ENCODE peak calls at places on chromosomes 16 and 17, in seven cellular contexts. X is adrenal gland, Y is A549, A is IMR-90, O is tibial nerve, P is Peyer's patch, Q is ovary. Z is an unnamed sample.

GRCh38 chr17:72726936-72727335 is 365.6 kb downstream of the SLC39A11 start:
- DNase-seq in A (peak; percentile 77), Q (no peak), X (no peak), Y (no peak), P (peak; percentile 59), O (no peak), Z (no peak)

GRCh38 chr17:36901506-36901905 is 35.8 kb upstream of the LHX1 start:
- DNase-seq in X (no peak), O (no peak), Y (peak; percentile 70), P (no peak), Q (no peak), A (peak; percentile 33), Z (no peak)

GRCh38 chr17:39674702-39675389 is 6.6 kb downstream of the PNMT start:
- DNase-seq in P (no peak), Q (no peak), O (no peak), X (no peak), Y (peak; percentile 23), A (no peak), Z (no peak)

GRCh38 chr17:35028531-35029262 is 34.8 kb downstream of the RFFL start:
- DNase-seq in P (no peak), X (no peak), O (no peak), Y (no peak), Q (no peak), A (peak; percentile 24), Z (no peak)

GRCh38 chr17:21199311-21199710 is 14.7 kb downstream of the TMEM11 start:
- DNase-seq in Y (no peak), A (no peak), X (no peak), Q (no peak), O (no peak), P (no peak), Z (no peak)

GRCh38 chr16:81587626-81588160 is 143.1 kb downstream of the CMIP start:
- DNase-seq in Y (no peak), P (no peak), O (no peak), Q (no peak), A (no peak), X (no peak), Z (no peak)

GRCh38 chr17:61661135-61661534 is 70.1 kb upstream of the NACA2 start:
- DNase-seq in X (no peak), Y (no peak), P (no peak), A (no peak), Q (no peak), O (no peak), Z (no peak)

GRCh38 chr16:56606071-56606687 is 2.2 kb upstream of the MT2A start:
- DNase-seq in A (peak; percentile 79), Y (peak; percentile 78), Q (peak; percentile 61), X (peak; percentile 78), O (peak; percentile 47), P (peak; percentile 62), Z (no peak)

GRCh38 chr17:27327397-27327796 is 33.5 kb downstream of the WSB1 start:
- DNase-seq in A (no peak), X (no peak), Y (no peak), Q (no peak), P (no peak), O (no peak), Z (no peak)

GRCh38 chr16:63457869-63458268 is 1421.6 kb upstream of the CDH8 start:
- DNase-seq in Y (no peak), A (no peak), O (no peak), P (no peak), X (no peak), Q (no peak), Z (no peak)

DNA sequence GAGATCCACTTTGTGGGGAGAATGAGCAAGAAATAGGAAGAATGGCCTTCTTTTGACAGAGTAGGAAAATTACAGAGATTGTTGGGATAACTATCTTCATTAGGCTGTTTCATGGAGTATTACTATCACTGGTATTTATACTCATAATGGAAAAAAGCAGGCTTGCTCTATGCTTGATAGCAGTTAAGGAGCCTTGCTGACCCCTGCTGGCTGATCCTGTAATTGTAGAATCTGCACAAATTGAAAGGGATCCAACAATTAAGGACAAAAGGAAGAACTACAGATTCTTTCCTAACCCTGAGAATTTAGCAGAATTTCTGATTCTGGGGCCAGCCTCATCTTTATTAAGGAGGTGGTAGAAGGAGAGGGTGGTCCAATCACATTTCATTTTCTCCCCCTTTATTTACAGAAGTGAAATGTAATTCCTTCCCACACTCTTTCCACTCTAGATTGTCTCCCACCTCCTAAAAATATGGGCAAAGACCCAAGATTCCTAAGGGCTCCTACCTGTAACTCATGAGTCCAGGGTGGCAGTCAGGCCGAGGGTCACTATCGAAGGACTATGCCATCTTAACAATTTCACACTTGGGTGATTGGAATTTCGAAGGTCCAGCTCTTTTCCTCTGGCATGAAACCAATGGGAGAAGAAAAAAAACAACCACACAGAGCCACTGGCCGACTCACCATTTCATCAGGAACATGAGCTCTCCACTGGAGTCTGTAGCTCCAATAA is 26.3 kb downstream of the NFE2L1 start:
- DNase-seq in P (peak; percentile 94), Q (peak; percentile 72), O (peak; percentile 87), A (peak; percentile 82), X (peak; percentile 81), Y (peak; percentile 80), Z (no peak)
- H3K27ac ChIP-seq in P (no peak overlapping the region), Q (no peak overlapping the region), O (peak overlapping the region; percentile 14), A (no peak overlapping the region), X (no peak overlapping the region), Y (no peak overlapping the region), Z (no peak overlapping the region)

DNA sequence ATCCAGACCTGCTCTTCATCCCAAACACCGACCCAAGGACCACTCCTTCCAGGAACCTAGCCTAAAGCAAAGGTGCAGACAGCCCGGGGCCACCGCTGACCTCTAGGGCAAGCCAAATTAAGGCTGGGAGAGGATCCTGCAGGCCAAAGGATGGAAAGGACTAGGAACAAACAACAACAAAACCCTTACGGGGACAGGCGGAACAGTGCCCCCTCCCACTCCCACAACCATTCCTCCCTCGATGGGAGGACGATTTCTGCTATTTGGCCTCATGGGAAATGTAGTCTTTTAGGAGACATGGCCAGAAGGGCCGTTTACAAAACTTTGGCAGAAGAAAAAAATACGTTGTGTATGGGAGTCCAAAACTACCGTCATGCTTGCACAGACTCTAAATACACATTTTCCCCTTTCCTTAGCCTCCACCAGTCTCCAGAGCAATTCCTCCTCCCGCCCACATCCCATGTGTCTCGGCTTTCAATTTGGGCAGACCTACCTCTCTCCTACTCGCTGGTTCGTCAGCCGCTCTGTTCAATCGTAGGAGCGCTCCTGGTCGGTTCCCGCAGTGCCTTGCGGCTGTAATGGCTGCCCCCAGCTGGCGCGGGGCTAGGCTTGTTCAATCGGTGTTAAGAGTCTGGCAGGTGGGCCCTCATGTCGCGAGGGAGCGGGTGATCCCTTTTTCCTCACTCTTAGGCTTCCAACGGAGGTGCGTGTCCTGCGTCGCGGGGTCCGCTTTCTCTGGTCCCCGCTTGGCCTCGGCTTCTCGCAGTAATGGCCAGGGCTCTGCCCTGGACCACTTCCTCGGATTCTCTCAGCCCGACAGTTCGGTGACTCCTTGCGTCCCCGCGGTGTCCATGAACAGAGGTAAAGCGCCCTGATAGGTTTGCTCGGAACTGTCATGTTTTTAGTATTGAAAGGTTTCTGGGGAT is at the start of gene ERAL1:
- DNase-seq in O (peak; percentile 59), Y (peak; percentile 90), X (peak; percentile 85), Q (peak; percentile 74), P (peak; percentile 93), A (peak; percentile 86), Z (peak; percentile 90)
- TF ChIP-seq CTCF in O (no peak), Y (no peak), X (no peak), Q (no peak), P (no peak), A (no peak), Z (no peak)

GRCh38 chr17:78131172-78132085 is 858 bp downstream of the TMC8 start:
- DNase-seq in A (no peak), X (no peak), Y (no peak), O (no peak), P (peak; percentile 58), Q (no peak), Z (peak; percentile 89)
- TF ChIP-seq POLR2A in A (no peak), X (no peak), Y (no peak), O (no peak), P (no peak), Q (no peak), Z (no peak)

GRCh38 chr17:76447931-76448652 is 4.9 kb downstream of the UBE2O start:
- DNase-seq in A (peak; percentile 41), Y (no peak), O (no peak), P (no peak), Q (no peak), X (no peak), Z (no peak)
- H3K27ac ChIP-seq in A (no peak overlapping the region), Y (peak overlapping the region; percentile 81), O (no peak overlapping the region), P (no peak overlapping the region), Q (no peak overlapping the region), X (no peak overlapping the region), Z (no peak overlapping the region)

GRCh38 chr17:19377602-19378415 is 489 bp upstream of the MAPK7 start:
- DNase-seq in O (peak; percentile 94), X (peak; percentile 99), P (peak; percentile 98), A (peak; percentile 99), Y (peak; percentile 100), Q (peak; percentile 99), Z (peak; percentile 99)
- TF ChIP-seq CTCF in O (no peak), X (no peak), P (no peak), A (no peak), Y (no peak), Q (no peak), Z (peak; percentile 26)

GRCh38 chr17:50199651-50200446 is 1.6 kb downstream of the COL1A1 start:
- DNase-seq in Y (peak; percentile 91), O (peak; percentile 90), Q (peak; percentile 98), P (peak; percentile 90), X (peak; percentile 91), A (peak; percentile 93), Z (peak; percentile 95)
- TF ChIP-seq POLR2A in Y (no peak), O (peak; percentile 38), Q (no peak), P (no peak), X (no peak), A (peak; percentile 6), Z (no peak)

Z was measured in upper lobe of left lung.